ENCODE peak calls at places on chromosome 11, in eight cellular contexts. L is AG04450; O is activated CD8-positive, alpha-beta T cell treated with anti-CD3 and anti-CD28 coated beads for 36 hours; V is left ventricle myocardium inferior; F is GM23338; Y is IMR-90; G is progenitor cell of endocrine pancreas; K is choroid plexus epithelial cell. C is an unnamed sample.

GRCh38 chr11:102794382-102794781 is 3.6 kb downstream of the MMP1 start:
- DNase-seq in L (no peak), O (peak; percentile 60), V (no peak), F (peak; percentile 91), Y (peak; percentile 50), G (no peak), K (peak; percentile 47), C (no peak)

GRCh38 chr11:11555228-11555627 is 66.6 kb downstream of the GALNT18 start:
- DNase-seq in L (no peak), O (no peak), V (peak; percentile 65), F (no peak), Y (no peak), G (no peak), K (no peak), C (no peak)

GRCh38 chr11:1285876-1286275 is 23.6 kb downstream of the TOLLIP start:
- DNase-seq in L (no peak), O (no peak), V (no peak), F (no peak), Y (no peak), G (no peak), K (no peak), C (no peak)

GRCh38 chr11:72084076-72084475 is 3.4 kb downstream of the LRRC51 start:
- DNase-seq in L (no peak), O (no peak), V (no peak), F (no peak), Y (no peak), G (no peak), K (no peak), C (no peak)

GRCh38 chr11:71221851-71222250 is 30.5 kb downstream of the SHANK2 start:
- DNase-seq in L (no peak), O (no peak), V (no peak), F (no peak), Y (no peak), G (no peak), K (no peak), C (no peak)

GRCh38 chr11:127381247-127381646 is 380.7 kb upstream of the KIRREL3 start:
- DNase-seq in L (no peak), O (no peak), V (no peak), F (no peak), Y (no peak), G (no peak), K (no peak), C (no peak)

GRCh38 chr11:65398362-65398910 is 12.0 kb downstream of the FRMD8 start:
- DNase-seq in L (no peak), O (no peak), V (no peak), F (no peak), Y (no peak), G (no peak), K (no peak), C (no peak)

GRCh38 chr11:110093407-110094297 is 460 bp downstream of the ZC3H12C start:
- DNase-seq in L (no peak), O (peak; percentile 26), V (peak; percentile 74), F (peak; percentile 55), Y (peak; percentile 51), G (peak; percentile 44), K (peak; percentile 80), C (no peak)

GRCh38 chr11:76314741-76315090 is 66.2 kb downstream of the THAP12 start:
- DNase-seq in L (no peak), O (no peak), V (no peak), F (no peak), Y (peak; percentile 61), G (no peak), K (peak; percentile 39), C (no peak)

GRCh38 chr11:115961168-115962003 is 457.2 kb upstream of the CADM1 start:
- DNase-seq in L (no peak), O (no peak), V (no peak), F (no peak), Y (no peak), G (no peak), K (no peak), C (no peak)

GRCh38 chr11:16791494-16791961 is 53.1 kb downstream of the C11orf58 start:
- DNase-seq in L (peak; percentile 78), O (no peak), V (no peak), F (no peak), Y (peak; percentile 95), G (no peak), K (peak; percentile 96), C (peak; percentile 62)

GRCh38 chr11:118918128-118918685 is 7.5 kb downstream of the BCL9L start:
- DNase-seq in L (no peak), O (peak; percentile 73), V (peak; percentile 72), F (peak; percentile 85), Y (peak; percentile 91), G (no peak), K (peak; percentile 96), C (peak; percentile 93)

GRCh38 chr11:63682045-63682915 is 980 bp downstream of the RTN3 start:
- DNase-seq in L (no peak), O (peak; percentile 35), V (peak; percentile 33), F (peak; percentile 66), Y (no peak), G (no peak), K (no peak), C (no peak)

GRCh38 chr11:131692961-131693360 is 322.5 kb downstream of the NTM start:
- DNase-seq in L (no peak), O (no peak), V (no peak), F (no peak), Y (no peak), G (no peak), K (no peak), C (no peak)

GRCh38 chr11:115518983-115519382 is 14.8 kb upstream of the CADM1 start:
- DNase-seq in L (no peak), O (no peak), V (no peak), F (no peak), Y (no peak), G (no peak), K (no peak), C (no peak)

GRCh38 chr11:109954534-109954933 is 138.7 kb upstream of the ZC3H12C start:
- DNase-seq in L (no peak), O (no peak), V (no peak), F (no peak), Y (no peak), G (no peak), K (no peak), C (no peak)

GRCh38 chr11:93089474-93090102 is 108.2 kb downstream of the SLC36A4 start:
- DNase-seq in L (peak; percentile 11), O (no peak), V (no peak), F (peak; percentile 78), Y (peak; percentile 62), G (no peak), K (peak; percentile 87), C (peak; percentile 2)

GRCh38 chr11:10719616-10720015 is 26.1 kb upstream of the IRAG1 start:
- DNase-seq in L (no peak), O (no peak), V (no peak), F (no peak), Y (no peak), G (no peak), K (no peak), C (no peak)

DNA sequence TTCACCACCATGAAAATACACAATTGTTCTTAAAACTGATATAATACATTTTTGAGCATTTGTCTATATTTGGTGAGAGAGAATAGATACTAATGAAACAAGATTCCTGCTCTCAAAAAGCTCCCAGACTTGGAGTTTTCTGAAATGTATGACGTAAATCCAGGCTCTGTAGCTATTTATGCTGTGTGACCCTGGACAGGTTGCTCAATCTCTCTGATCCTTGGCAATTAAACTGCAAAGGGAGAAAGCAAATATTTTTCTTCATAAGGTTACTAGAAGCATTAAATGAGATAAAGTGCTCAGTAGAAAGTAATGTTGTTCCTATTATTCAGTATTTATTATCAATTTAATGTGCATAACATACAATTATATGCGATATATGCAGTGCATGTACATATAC is 42.5 kb downstream of the SVIP start:
- DNase-seq in L (no peak), O (no peak), V (no peak), F (no peak), Y (no peak), G (no peak), K (no peak), C (no peak)
- TF ChIP-seq CTCF in L (no peak), O (no peak), V (no peak), F (no peak), Y (no peak), G (no peak), K (no peak), C (no peak)

GRCh38 chr11:2885017-2885675 is 429 bp downstream of the CDKN1C start:
- DNase-seq in L (no peak), O (peak; percentile 43), V (peak; percentile 63), F (peak; percentile 73), Y (peak; percentile 36), G (no peak), K (peak; percentile 64), C (peak; percentile 22)
- TF ChIP-seq CTCF in L (no peak), O (peak; percentile 49), V (peak; percentile 42), F (peak; percentile 59), Y (peak; percentile 50), G (peak; percentile 42), K (no peak), C (peak; percentile 19)

DNA sequence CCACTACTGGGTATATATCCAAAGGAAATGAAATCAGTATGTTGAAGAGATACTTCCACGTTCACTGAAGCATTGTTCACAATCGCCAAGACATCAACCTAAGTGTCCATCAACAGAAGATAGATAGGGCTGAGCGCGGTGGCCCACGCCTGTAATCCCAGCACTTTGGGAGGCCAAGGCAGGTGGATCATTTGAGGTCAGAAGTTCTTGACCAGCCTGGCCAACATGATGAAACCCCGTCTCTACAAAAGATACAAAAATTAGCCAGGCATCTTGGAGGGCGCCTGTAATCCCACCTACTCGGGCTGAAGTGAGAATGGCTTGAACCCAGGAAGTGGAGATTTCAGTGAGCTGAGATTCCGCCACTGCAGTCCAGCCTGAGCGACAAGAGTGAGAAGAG is 12.7 kb downstream of the EIF3F start:
- DNase-seq in L (no peak), O (no peak), V (no peak), F (no peak), Y (no peak), G (no peak), K (no peak), C (no peak)
- TF ChIP-seq CTCF in L (no peak), O (no peak), V (no peak), F (no peak), Y (no peak), G (no peak), K (no peak), C (no peak)

DNA sequence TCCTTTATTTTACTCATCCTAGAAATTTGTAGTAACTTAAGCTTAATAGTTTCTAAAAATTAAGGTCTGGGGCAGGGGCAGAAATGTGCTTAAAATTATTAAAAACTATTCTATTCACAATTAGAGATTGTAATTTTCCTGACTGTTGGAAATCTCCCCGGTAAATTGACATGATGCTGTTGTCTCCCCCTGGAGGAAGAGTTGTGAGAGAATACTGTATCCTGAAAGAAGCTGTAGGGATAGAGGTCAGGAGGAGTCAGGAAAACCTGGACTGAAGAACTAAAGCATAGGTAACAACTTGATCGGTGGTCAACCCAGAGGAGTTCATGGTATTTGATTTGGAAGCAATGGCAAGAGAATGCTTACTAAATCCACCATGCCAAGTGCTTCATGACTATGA is 16.2 kb upstream of the ESAM start:
- DNase-seq in L (no peak), O (no peak), V (no peak), F (peak; percentile 59), Y (no peak), G (no peak), K (no peak), C (no peak)
- TF ChIP-seq CTCF in L (peak; percentile 22), O (no peak), V (peak; percentile 20), F (peak; percentile 61), Y (no peak), G (peak; percentile 28), K (peak; percentile 43), C (no peak)

GRCh38 chr11:60657880-60658279 is 41.5 kb upstream of the MS4A8 start:
- DNase-seq in L (no peak), O (no peak), V (no peak), F (peak; percentile 11), Y (no peak), G (no peak), K (no peak), C (no peak)
- TF ChIP-seq CTCF in L (no peak), O (no peak), V (no peak), F (peak; percentile 54), Y (no peak), G (no peak), K (no peak), C (no peak)